ENCODE peak calls at places on chromosomes 6 and 20, in seven cellular contexts. S is WTC11, Q is H54, J is amniotic stem cell, F is adrenal gland, X is HTR-8/SVneo, T is lung. B is an unnamed sample.

GRCh38 chr6:37170273-37171140 is 555 bp downstream of the PIM1 start:
- DNase-seq in X (no peak), F (peak; percentile 78), T (peak; percentile 49), Q (peak; percentile 23), S (peak; percentile 70), J (no peak), B (peak; percentile 82)

GRCh38 chr6:41046084-41046483 is 3.8 kb downstream of the TSPO2 start:
- DNase-seq in F (no peak), X (no peak), T (no peak), J (no peak), Q (no peak), S (no peak), B (no peak)

GRCh38 chr20:60934724-60935123 is 317.3 kb upstream of the CDH4 start:
- DNase-seq in T (no peak), Q (no peak), S (no peak), J (no peak), F (no peak), X (no peak), B (no peak)

GRCh38 chr6:117600008-117600743 is 2.1 kb downstream of the GOPC start:
- DNase-seq in J (no peak), X (no peak), T (no peak), S (no peak), Q (no peak), F (no peak), B (no peak)

GRCh38 chr6:32424584-32424983 is 15.1 kb upstream of the HLA-DRA start:
- DNase-seq in X (no peak), Q (no peak), J (no peak), F (no peak), T (no peak), S (no peak), B (no peak)

GRCh38 chr20:57594092-57594911 is 25.9 kb downstream of the ZBP1 start:
- DNase-seq in Q (peak; percentile 69), J (no peak), S (peak; percentile 74), T (peak; percentile 37), F (peak; percentile 70), X (peak; percentile 88), B (peak; percentile 44)

GRCh38 chr6:47009583-47009982 is 32.5 kb downstream of the ADGRF1 start:
- DNase-seq in Q (no peak), S (no peak), F (no peak), J (no peak), T (no peak), X (no peak), B (no peak)

GRCh38 chr20:4153251-4153650 is 137.9 kb upstream of the RNF24 start:
- DNase-seq in X (no peak), J (no peak), Q (peak; percentile 75), T (no peak), F (no peak), S (no peak), B (no peak)

GRCh38 chr6:43125119-43125518 is 46.0 kb upstream of the SRF start:
- DNase-seq in F (no peak), T (no peak), J (no peak), Q (no peak), S (no peak), X (peak; percentile 63), B (no peak)

GRCh38 chr20:45828589-45828988 is 1.5 kb upstream of the TNNC2 start:
- DNase-seq in S (no peak), X (no peak), Q (no peak), F (no peak), T (no peak), J (no peak), B (no peak)

GRCh38 chr6:47076422-47077344 is 34.6 kb upstream of the ADGRF1 start:
- DNase-seq in S (no peak), X (no peak), T (peak; percentile 80), Q (no peak), J (no peak), F (no peak), B (no peak)

GRCh38 chr20:46751856-46752255 is 42.4 kb downstream of the SLC2A10 start:
- DNase-seq in X (no peak), S (no peak), J (no peak), Q (no peak), F (no peak), T (no peak), B (no peak)

GRCh38 chr6:32120573-32121059 is 7.4 kb downstream of the ATF6B start:
- DNase-seq in T (no peak), X (no peak), S (no peak), J (no peak), Q (no peak), F (no peak), B (no peak)

GRCh38 chr6:134233180-134233579 is 84.7 kb downstream of the SGK1 start:
- DNase-seq in Q (no peak), F (no peak), X (no peak), J (no peak), S (no peak), T (no peak), B (no peak)

GRCh38 chr20:13200767-13201500 is 20.1 kb upstream of the ISM1 start:
- DNase-seq in Q (no peak), J (no peak), F (no peak), T (no peak), X (no peak), S (no peak), B (peak; percentile 17)

GRCh38 chr6:28776269-28777146 is 147.3 kb downstream of the TRIM27 start:
- DNase-seq in T (no peak), X (no peak), J (no peak), Q (no peak), F (no peak), S (no peak), B (no peak)

GRCh38 chr6:139364302-139364981 is 10.0 kb downstream of the CITED2 start:
- DNase-seq in T (no peak), Q (no peak), F (no peak), X (no peak), S (no peak), J (peak; percentile 19), B (no peak)

GRCh38 chr6:16676978-16677377 is 84.3 kb downstream of the ATXN1 start:
- DNase-seq in F (peak; percentile 78), J (no peak), S (no peak), X (no peak), T (no peak), Q (no peak), B (no peak)

GRCh38 chr20:10603971-10604864 is 69.6 kb downstream of the JAG1 start:
- DNase-seq in X (peak; percentile 82), T (peak; percentile 42), Q (peak; percentile 62), S (no peak), J (peak; percentile 63), F (peak; percentile 81), B (peak; percentile 10)

GRCh38 chr6:107827541-107827940 is 3.4 kb upstream of the SCML4 start:
- DNase-seq in S (no peak), F (no peak), J (no peak), X (no peak), T (no peak), Q (no peak), B (no peak)

GRCh38 chr6:71394001-71394432 is 105.4 kb downstream of the OGFRL1 start:
- DNase-seq in T (no peak), F (no peak), Q (no peak), S (no peak), X (no peak), J (no peak), B (no peak)

GRCh38 chr20:6384368-6384767 is 261.5 kb upstream of the FERMT1 start:
- DNase-seq in T (no peak), S (no peak), J (no peak), X (no peak), Q (no peak), F (no peak), B (no peak)

GRCh38 chr6:32171234-32171633 is 4.7 kb downstream of the AGPAT1 start:
- DNase-seq in Q (no peak), T (no peak), F (no peak), J (no peak), X (no peak), S (no peak), B (no peak)

GRCh38 chr6:72525821-72526550 is 95.9 kb upstream of the KCNQ5 start:
- DNase-seq in F (no peak), S (no peak), X (peak; percentile 3), T (no peak), Q (no peak), J (no peak), B (no peak)

GRCh38 chr6:52995913-52996685 is 1.0 kb upstream of the GSTA4 start:
- DNase-seq in X (no peak), F (peak; percentile 87), Q (no peak), S (peak; percentile 42), T (peak; percentile 32), J (no peak), B (peak; percentile 81)

GRCh38 chr6:112349915-112350314 is 2.8 kb downstream of the RFPL4B start:
- DNase-seq in S (no peak), J (no peak), F (no peak), T (no peak), X (no peak), Q (no peak), B (no peak)

GRCh38 chr20:49700411-49701185 is 13.1 kb downstream of the B4GALT5 start:
- DNase-seq in S (no peak), F (no peak), Q (no peak), T (no peak), J (no peak), X (peak; percentile 83), B (no peak)

GRCh38 chr6:11911535-11911934 is 100.6 kb upstream of the HIVEP1 start:
- DNase-seq in X (no peak), F (no peak), S (no peak), T (no peak), J (no peak), Q (no peak), B (no peak)

GRCh38 chr20:58662142-58662473 is 11.0 kb downstream of the STX16 start:
- DNase-seq in J (no peak), S (no peak), X (no peak), T (no peak), F (no peak), Q (no peak), B (no peak)

GRCh38 chr20:44967207-44967807 is 995 bp downstream of the STK4 start:
- DNase-seq in X (no peak), T (no peak), Q (no peak), S (no peak), J (no peak), F (no peak), B (no peak)

GRCh38 chr6:151374024-151374423 is 17.3 kb downstream of the ZBTB2 start:
- DNase-seq in T (no peak), J (no peak), F (no peak), S (no peak), Q (no peak), X (no peak), B (no peak)

GRCh38 chr6:113347420-113347819 is 509.7 kb upstream of the MARCKS start:
- DNase-seq in Q (no peak), F (no peak), T (no peak), S (no peak), X (no peak), J (no peak), B (no peak)

GRCh38 chr6:168440520-168441433 is at the start of gene SMOC2:
- DNase-seq in F (no peak), Q (no peak), X (no peak), T (no peak), S (peak; percentile 44), J (no peak), B (peak; percentile 67)

GRCh38 chr20:23152308-23152892 is 66.3 kb upstream of the CD93 start:
- DNase-seq in T (no peak), F (peak; percentile 92), S (no peak), X (no peak), J (peak; percentile 27), Q (no peak), B (peak; percentile 66)

GRCh38 chr6:21522007-21522758 is 71.4 kb upstream of the SOX4 start:
- DNase-seq in X (no peak), S (no peak), T (no peak), F (no peak), J (no peak), Q (no peak), B (no peak)

GRCh38 chr20:50380697-50381040 is 129.5 kb upstream of the PTPN1 start:
- DNase-seq in Q (no peak), X (peak; percentile 62), J (peak; percentile 59), T (no peak), F (peak; percentile 74), S (no peak), B (peak; percentile 25)

GRCh38 chr6:99603421-99604160 is 3.0 kb upstream of the PRDM13 start:
- DNase-seq in T (no peak), F (no peak), S (peak; percentile 84), X (peak; percentile 22), J (no peak), Q (no peak), B (peak; percentile 81)

GRCh38 chr6:140462495-140463311 is 1088.3 kb upstream of the CITED2 start:
- DNase-seq in J (no peak), S (no peak), T (no peak), X (no peak), F (no peak), Q (no peak), B (no peak)